ENCODE peak calls at places on chromosomes 5 and 9, in five cellular contexts. D is left lung, B is spleen, V is hepatocyte, X is mesendoderm. Z is an unnamed sample. For H3K27me3 and H3K36me3, the result is how much of the 10 kb centered on the place peaks cover.

GRCh38 chr5:97840643-97841042 is 657.6 kb upstream of the RIOK2 start:
- DNase-seq in D (no peak), B (no peak), V (no peak), X (no peak), Z (no peak)

GRCh38 chr5:96198673-96199072 is 234.4 kb downstream of the PCSK1 start:
- DNase-seq in D (no peak), B (no peak), V (no peak), X (no peak), Z (no peak)

GRCh38 chr5:169583101-169583423 is 511 bp upstream of the SPDL1 start:
- DNase-seq in D (no peak), B (no peak), V (no peak), X (no peak), Z (no peak)

GRCh38 chr5:1003296-1003937 is 5.2 kb upstream of the NKD2 start:
- DNase-seq in D (peak), B (peak), V (peak), X (no peak), Z (peak)

GRCh38 chr9:112384219-112384618 is 4.3 kb downstream of the HSDL2 start:
- DNase-seq in D (no peak), B (no peak), V (no peak), X (no peak), Z (no peak)

GRCh38 chr5:137282216-137282615 is 216.9 kb downstream of the SPOCK1 start:
- DNase-seq in D (no peak), B (no peak), V (peak), X (peak), Z (no peak)

GRCh38 chr5:79971156-79971555 is 19.9 kb downstream of the MTX3 start:
- DNase-seq in D (no peak), B (no peak), V (no peak), X (no peak), Z (no peak)

GRCh38 chr9:96089425-96089824 is 212.6 kb downstream of the HSD17B3 start:
- DNase-seq in D (no peak), B (no peak), V (no peak), X (no peak), Z (no peak)

GRCh38 chr9:109476781-109477268 is 21.3 kb downstream of the PTPN3 start:
- DNase-seq in D (no peak), B (no peak), V (peak), X (no peak), Z (no peak)

GRCh38 chr5:89069591-89069990 is 186.6 kb upstream of the MEF2C start:
- DNase-seq in D (no peak), B (no peak), V (no peak), X (no peak), Z (no peak)

GRCh38 chr5:42982107-42982622 is 58.0 kb downstream of the ANXA2R start:
- DNase-seq in D (no peak), B (no peak), V (peak), X (peak), Z (no peak)

GRCh38 chr5:35820720-35821119 is 36.0 kb upstream of the IL7R start:
- DNase-seq in D (no peak), B (no peak), V (no peak), X (no peak), Z (no peak)

GRCh38 chr9:124618476-124618875 is 111.3 kb upstream of the NR5A1 start:
- DNase-seq in D (no peak), B (no peak), V (no peak), X (no peak), Z (no peak)

GRCh38 chr9:128201441-128202369 is 1.5 kb upstream of the DNM1 start:
- DNase-seq in D (no peak), B (no peak), V (no peak), X (no peak), Z (no peak)

GRCh38 chr5:144436007-144436406 is 265.3 kb downstream of the KCTD16 start:
- DNase-seq in D (no peak), B (no peak), V (no peak), X (no peak), Z (no peak)

DNA sequence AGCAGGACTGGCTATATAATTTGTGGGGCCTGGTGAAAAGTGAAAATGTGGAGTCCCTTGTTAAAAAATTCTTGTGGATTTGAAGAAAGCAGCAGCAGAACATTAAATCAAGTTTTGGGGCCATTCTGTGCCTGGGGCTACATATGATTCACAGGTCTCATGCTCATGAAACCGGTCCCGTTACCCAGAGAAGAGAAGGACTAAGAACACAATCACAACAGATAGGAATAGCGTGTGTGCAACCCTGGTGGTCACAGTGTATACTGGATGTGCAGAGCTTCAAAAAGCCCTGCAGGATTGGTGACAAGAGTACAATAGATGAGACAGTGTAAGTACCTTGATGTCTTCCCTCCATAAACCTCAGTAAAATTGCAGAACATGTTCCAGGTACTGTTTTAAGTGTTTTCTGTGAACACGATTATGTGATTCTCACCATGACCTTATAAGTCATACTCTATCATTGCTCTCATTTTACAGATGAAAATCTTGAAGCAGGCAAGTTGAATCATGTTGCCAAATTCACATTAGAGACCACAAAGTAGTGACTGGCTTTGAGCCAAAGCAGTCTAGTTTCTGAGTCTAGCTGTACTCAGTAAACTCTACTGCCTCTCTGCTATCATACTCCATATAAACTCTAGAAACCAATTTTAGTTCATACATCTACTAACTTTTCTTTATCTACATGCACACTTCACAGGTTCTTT is 636.5 kb downstream of the TAF11L14 start:
- DNase-seq in D (no peak), B (no peak), V (no peak), X (no peak), Z (no peak)
- H3K27me3 ChIP-seq in D (under half), B (under half), V (under half), X (under half), Z (under half)

GRCh38 chr5:111071413-111071812 is at the start of gene TSLP:
- DNase-seq in D (no peak), B (no peak), V (no peak), X (no peak), Z (no peak)
- H3K4me3 ChIP-seq in D (no peak), B (no peak), V (peak), X (no peak), Z (peak)

GRCh38 chr9:134656334-134657034 is 14.9 kb downstream of the COL5A1 start:
- DNase-seq in D (peak), B (peak), V (no peak), X (peak), Z (no peak)
- H3K36me3 ChIP-seq in D (under half), B (under half), V (under half), X (under half), Z (under half)

DNA sequence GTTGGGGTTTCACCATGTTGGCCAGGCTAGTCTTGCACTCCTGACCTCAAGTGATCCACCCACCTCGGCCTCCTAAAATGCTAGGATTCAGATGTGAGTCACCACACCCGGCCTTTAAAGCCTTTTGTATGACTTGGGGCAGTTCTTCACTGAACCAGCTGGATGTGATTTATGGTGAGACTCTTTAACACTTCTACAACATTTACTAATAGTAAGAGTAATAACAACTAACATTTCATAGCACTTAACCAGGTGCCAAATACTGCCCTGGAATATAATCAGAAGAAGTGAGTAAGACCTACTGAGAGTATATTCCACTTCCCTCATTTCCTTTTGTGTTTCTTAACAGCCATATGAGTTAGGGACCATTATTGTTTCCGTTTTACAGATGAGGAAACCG is 10.0 kb downstream of the ZSWIM6 start:
- DNase-seq in D (no peak), B (no peak), V (no peak), X (peak), Z (no peak)
- H3K27me3 ChIP-seq in D (under half), B (under half), V (under half), X (under half), Z (under half)

GRCh38 chr5:150623878-150624216 is 16.6 kb upstream of the SYNPO start:
- DNase-seq in D (no peak), B (no peak), V (no peak), X (no peak), Z (no peak)
- H3K4me3 ChIP-seq in D (no peak), B (peak), V (no peak), X (no peak), Z (no peak)

Z was measured in H7.